ENCODE peak calls at places on chromosomes 7 and 10, in nine cellular contexts. Z, P, D, J, Y, K, A, Q and L are unnamed samples.

GRCh38 chr10:28664369-28664740 is 13.0 kb upstream of the BAMBI start:
- DNase-seq in Q (no peak), P (no peak), K (no peak), J (no peak), Y (no peak), Z (no peak), D (no peak), A (no peak), L (no peak)

GRCh38 chr10:133336131-133337078 is at the start of gene CALY:
- DNase-seq in D (no peak), P (no peak), A (no peak), Y (no peak), Q (no peak), J (no peak), Z (peak; percentile 83), K (peak; percentile 81), L (peak; percentile 74)

GRCh38 chr7:97016392-97017196 is 8.0 kb downstream of the DLX5 start:
- DNase-seq in P (no peak), K (peak; percentile 80), J (no peak), D (no peak), A (no peak), Q (no peak), Y (no peak), Z (peak; percentile 52), L (no peak)

GRCh38 chr10:71974489-71975011 is 10.4 kb downstream of the CHST3 start:
- DNase-seq in Y (no peak), K (no peak), J (peak; percentile 92), A (peak; percentile 86), P (no peak), Q (no peak), Z (no peak), D (no peak), L (peak; percentile 84)

GRCh38 chr10:44995914-44996633 is 4.6 kb upstream of the ZNF22 start:
- DNase-seq in Q (no peak), A (peak; percentile 76), P (peak; percentile 75), K (no peak), J (no peak), Z (no peak), D (peak; percentile 86), Y (peak; percentile 57), L (no peak)

GRCh38 chr7:123154231-123154860 is 45.4 kb downstream of the SLC13A1 start:
- DNase-seq in J (peak; percentile 73), A (peak; percentile 36), Y (peak; percentile 58), D (no peak), K (peak; percentile 77), Q (peak; percentile 75), P (peak; percentile 10), Z (peak; percentile 79), L (peak; percentile 13)

GRCh38 chr7:130896051-130896881 is 162.3 kb upstream of the KLF14 start:
- DNase-seq in Y (no peak), A (no peak), P (no peak), Z (no peak), D (no peak), Q (no peak), K (no peak), J (no peak), L (no peak)

GRCh38 chr10:79608505-79609375 is 2.0 kb upstream of the SFTPA1 start:
- DNase-seq in A (no peak), D (no peak), Q (no peak), K (peak; percentile 73), Y (peak; percentile 79), J (no peak), Z (peak; percentile 36), P (no peak), L (peak; percentile 48)

GRCh38 chr10:16231734-16232133 is 205.1 kb upstream of the PTER start:
- DNase-seq in P (no peak), Q (no peak), Z (no peak), D (no peak), A (no peak), J (no peak), Y (no peak), K (no peak), L (no peak)

GRCh38 chr10:12847361-12847975 is 154.0 kb downstream of the CCDC3 start:
- DNase-seq in P (no peak), Q (no peak), D (no peak), K (peak; percentile 87), Z (peak; percentile 44), Y (peak; percentile 54), J (no peak), A (no peak), L (no peak)

GRCh38 chr7:70318511-70318910 is 720.2 kb downstream of the AUTS2 start:
- DNase-seq in J (no peak), K (no peak), Z (no peak), D (no peak), Y (no peak), A (no peak), Q (no peak), P (no peak), L (no peak)

GRCh38 chr10:132911712-132912097 is 30.7 kb downstream of the CFAP46 start:
- DNase-seq in K (no peak), J (no peak), A (no peak), Y (no peak), Z (no peak), P (no peak), D (no peak), Q (no peak), L (no peak)

GRCh38 chr10:79255007-79255507 is 92.2 kb upstream of the PPIF start:
- DNase-seq in P (no peak), A (no peak), K (no peak), D (no peak), J (no peak), Z (no peak), Y (no peak), Q (no peak), L (no peak)

GRCh38 chr7:150313367-150313809 is 9.8 kb upstream of the LRRC61 start:
- DNase-seq in Z (no peak), K (no peak), A (no peak), D (no peak), P (no peak), J (no peak), Q (no peak), Y (no peak), L (no peak)

GRCh38 chr10:101569838-101570763 is 18.0 kb downstream of the POLL start:
- DNase-seq in K (peak; percentile 82), Z (peak; percentile 92), D (peak; percentile 74), Y (peak; percentile 76), A (peak; percentile 50), J (peak; percentile 61), Q (no peak), P (peak; percentile 38), L (peak; percentile 94)

GRCh38 chr7:27199820-27200760 is at the start of gene HOXA13:
- DNase-seq in J (peak; percentile 24), P (no peak), Q (no peak), K (no peak), A (peak; percentile 64), D (peak; percentile 62), Z (peak; percentile 83), Y (peak; percentile 74), L (no peak)

GRCh38 chr10:18687195-18687594 is 28.0 kb downstream of the ARL5B start:
- DNase-seq in J (no peak), Z (no peak), A (no peak), P (no peak), Q (no peak), K (no peak), D (no peak), Y (no peak), L (no peak)

GRCh38 chr10:18687706-18688105 is 28.5 kb downstream of the ARL5B start:
- DNase-seq in Q (no peak), J (no peak), K (no peak), A (no peak), Y (no peak), P (no peak), D (no peak), Z (no peak), L (no peak)

GRCh38 chr10:18690541-18690940 is 31.3 kb downstream of the ARL5B start:
- DNase-seq in A (no peak), Q (no peak), P (no peak), Y (no peak), D (no peak), K (no peak), J (no peak), Z (no peak), L (no peak)

GRCh38 chr10:18685555-18685954 is 26.3 kb downstream of the ARL5B start:
- DNase-seq in K (no peak), P (no peak), J (no peak), Y (no peak), Z (no peak), A (no peak), Q (no peak), D (no peak), L (no peak)

GRCh38 chr10:18689498-18689897 is 30.3 kb downstream of the ARL5B start:
- DNase-seq in P (peak; percentile 10), Y (no peak), J (no peak), D (no peak), Q (no peak), Z (no peak), A (no peak), K (no peak), L (no peak)
- TF ChIP-seq CTCF in P (peak; percentile 46), Y (peak; percentile 68), J (peak; percentile 56), D (no peak), Q (peak; percentile 63), Z (peak; percentile 41), A (no peak), K (no peak), L (no peak)

DNA sequence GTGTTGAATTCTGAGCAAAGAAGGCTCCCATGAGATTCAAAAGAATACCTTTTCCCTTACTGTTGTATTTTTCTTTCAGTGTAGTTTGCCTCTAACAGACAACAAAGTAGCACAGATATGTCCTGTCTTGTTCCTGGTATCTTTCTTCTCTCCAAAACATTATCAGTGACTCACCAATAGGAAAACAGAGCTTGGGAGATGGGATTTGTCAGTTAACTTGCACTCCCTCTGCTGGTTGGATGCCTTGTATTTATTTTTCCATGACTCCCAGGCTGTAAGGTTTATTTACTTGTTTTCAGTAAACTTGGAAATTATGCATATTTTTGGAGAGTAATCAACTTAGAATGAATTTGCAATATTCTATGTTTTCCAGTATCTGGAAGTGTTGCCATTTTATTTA is 129.7 kb downstream of the SAMD9 start:
- DNase-seq in K (no peak), Z (no peak), P (peak; percentile 11), D (no peak), J (peak; percentile 74), Q (peak; percentile 26), Y (no peak), A (no peak), L (no peak)
- TF ChIP-seq CTCF in K (no peak), Z (peak; percentile 23), P (peak; percentile 29), D (no peak), J (peak; percentile 67), Q (peak; percentile 43), Y (peak; percentile 44), A (no peak), L (no peak)

GRCh38 chr10:67914777-67915340 is 30.4 kb downstream of the SIRT1 start:
- DNase-seq in Q (no peak), A (no peak), Z (no peak), Y (no peak), J (no peak), D (no peak), P (no peak), K (no peak), L (no peak)
- TF ChIP-seq CTCF in Q (no peak), A (no peak), Z (no peak), Y (no peak), J (no peak), D (no peak), P (no peak), K (no peak), L (no peak)

DNA sequence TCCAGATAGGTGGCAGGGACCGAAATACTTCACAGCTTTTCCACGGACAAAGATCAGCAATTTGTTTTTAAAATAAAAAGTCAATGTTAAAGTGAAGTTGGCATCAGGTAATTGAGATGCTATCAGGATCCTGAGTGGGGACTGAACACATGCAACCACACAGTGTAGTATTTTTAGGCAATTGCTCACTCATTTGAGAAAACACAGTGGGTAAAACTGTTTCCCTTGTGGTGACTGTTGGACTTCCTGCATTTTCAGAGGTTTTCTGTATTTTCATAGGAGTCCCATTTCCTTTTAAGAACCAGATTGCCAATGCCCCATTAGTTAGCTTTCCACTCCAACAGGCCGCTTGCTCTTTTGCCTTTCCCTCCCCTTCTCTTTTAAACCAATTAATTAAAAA is 159.5 kb upstream of the ZNF32 start:
- DNase-seq in A (no peak), J (no peak), P (no peak), Z (no peak), D (no peak), Q (no peak), K (no peak), Y (no peak), L (no peak)
- TF ChIP-seq CTCF in A (no peak), J (no peak), P (no peak), Z (no peak), D (no peak), Q (no peak), K (no peak), Y (no peak), L (no peak)